ENCODE peak calls at places on chromosomes 13 and 19, in five cellular contexts. One of them, this sample, is unnamed.

GRCh38 chr13:103537616-103538015 is 471.4 kb upstream of the SLC10A2 start:
- DNase-seq in T-cell: no peak
- DNase-seq in H7: no peak
- DNase-seq in anterior cingulate cortex: no peak
- DNase-seq in frontal cortex: no peak
- DNase-seq in this sample: no peak

GRCh38 chr19:54069482-54069881 is 5.8 kb upstream of the VSTM1 start:
- DNase-seq in T-cell: no peak
- DNase-seq in anterior cingulate cortex: no peak
- DNase-seq in frontal cortex: no peak
- DNase-seq in H7: no peak
- DNase-seq in this sample: no peak

GRCh38 chr13:93534181-93534700 is 307.6 kb downstream of the GPC6 start:
- DNase-seq in frontal cortex: no peak
- DNase-seq in H7: no peak
- DNase-seq in T-cell: no peak
- DNase-seq in anterior cingulate cortex: peak; percentile 12
- DNase-seq in this sample: no peak

GRCh38 chr19:17118957-17119356 is 43.4 kb downstream of the MYO9B start:
- DNase-seq in frontal cortex: no peak
- DNase-seq in T-cell: no peak
- DNase-seq in anterior cingulate cortex: no peak
- DNase-seq in H7: peak; percentile 49
- DNase-seq in this sample: no peak

GRCh38 chr13:90104764-90105163 is 1242.7 kb upstream of the MIR17HG start:
- DNase-seq in T-cell: no peak
- DNase-seq in frontal cortex: no peak
- DNase-seq in anterior cingulate cortex: no peak
- DNase-seq in H7: no peak
- DNase-seq in this sample: no peak

GRCh38 chr19:18091217-18091608 is 4.5 kb upstream of the IL12RB1 start:
- DNase-seq in anterior cingulate cortex: no peak
- DNase-seq in frontal cortex: no peak
- DNase-seq in H7: peak; percentile 26
- DNase-seq in T-cell: peak; percentile 71
- DNase-seq in this sample: no peak

GRCh38 chr19:3336680-3337523 is 29.5 kb upstream of the NFIC start:
- DNase-seq in H7: peak; percentile 28
- DNase-seq in anterior cingulate cortex: peak; percentile 78
- DNase-seq in frontal cortex: no peak
- DNase-seq in T-cell: no peak
- DNase-seq in this sample: peak; percentile 89

GRCh38 chr19:39246951-39247669 is 1.5 kb downstream of the IFNL4 start:
- DNase-seq in H7: peak; percentile 86
- DNase-seq in T-cell: no peak
- DNase-seq in anterior cingulate cortex: no peak
- DNase-seq in frontal cortex: no peak
- DNase-seq in this sample: no peak

GRCh38 chr13:60095300-60095699 is 68.4 kb downstream of the DIAPH3 start:
- DNase-seq in H7: no peak
- DNase-seq in anterior cingulate cortex: no peak
- DNase-seq in T-cell: no peak
- DNase-seq in frontal cortex: no peak
- DNase-seq in this sample: no peak

GRCh38 chr13:23673354-23673753 is 103.1 kb downstream of the TNFRSF19 start:
- DNase-seq in frontal cortex: peak; percentile 44
- DNase-seq in H7: peak; percentile 22
- DNase-seq in anterior cingulate cortex: no peak
- DNase-seq in T-cell: no peak
- DNase-seq in this sample: peak; percentile 82

GRCh38 chr13:81916471-81916870 is 1575.5 kb upstream of the SPRY2 start:
- DNase-seq in anterior cingulate cortex: no peak
- DNase-seq in H7: no peak
- DNase-seq in frontal cortex: no peak
- DNase-seq in T-cell: no peak
- DNase-seq in this sample: no peak

GRCh38 chr19:8504171-8504570 is 1.7 kb upstream of the PRAM1 start:
- DNase-seq in T-cell: no peak
- DNase-seq in anterior cingulate cortex: no peak
- DNase-seq in H7: no peak
- DNase-seq in frontal cortex: no peak
- DNase-seq in this sample: no peak

GRCh38 chr13:35502456-35502855 is 26.0 kb upstream of the MAB21L1 start:
- DNase-seq in anterior cingulate cortex: no peak
- DNase-seq in T-cell: no peak
- DNase-seq in H7: no peak
- DNase-seq in frontal cortex: no peak
- DNase-seq in this sample: no peak

GRCh38 chr19:8724276-8724675 is 2.8 kb downstream of the OR2Z1 start:
- DNase-seq in anterior cingulate cortex: no peak
- DNase-seq in H7: no peak
- DNase-seq in T-cell: no peak
- DNase-seq in frontal cortex: no peak
- DNase-seq in this sample: no peak

GRCh38 chr13:100497394-100497793 is 91.2 kb downstream of the GGACT start:
- DNase-seq in anterior cingulate cortex: no peak
- DNase-seq in frontal cortex: no peak
- DNase-seq in H7: no peak
- DNase-seq in T-cell: no peak
- DNase-seq in this sample: peak; percentile 6

GRCh38 chr13:93244918-93245280 is 18.3 kb downstream of the GPC6 start:
- DNase-seq in H7: no peak
- DNase-seq in T-cell: no peak
- DNase-seq in anterior cingulate cortex: no peak
- DNase-seq in frontal cortex: no peak
- DNase-seq in this sample: no peak

GRCh38 chr19:19460761-19461265 is 54.5 kb downstream of the TSSK6 start:
- DNase-seq in anterior cingulate cortex: no peak
- DNase-seq in T-cell: peak; percentile 48
- DNase-seq in H7: peak; percentile 75
- DNase-seq in frontal cortex: no peak
- DNase-seq in this sample: no peak

GRCh38 chr13:95553614-95554385 is 1.3 kb downstream of the CLDN10 start:
- DNase-seq in T-cell: no peak
- DNase-seq in anterior cingulate cortex: no peak
- DNase-seq in frontal cortex: no peak
- DNase-seq in H7: peak; percentile 51
- DNase-seq in this sample: no peak

GRCh38 chr19:3910105-3910504 is 22.8 kb upstream of the NMRK2 start:
- DNase-seq in H7: no peak
- DNase-seq in anterior cingulate cortex: no peak
- DNase-seq in frontal cortex: no peak
- DNase-seq in T-cell: no peak
- DNase-seq in this sample: no peak

GRCh38 chr13:109652536-109652935 is 133.8 kb downstream of the IRS2 start:
- DNase-seq in frontal cortex: no peak
- DNase-seq in T-cell: no peak
- DNase-seq in H7: no peak
- DNase-seq in anterior cingulate cortex: no peak
- DNase-seq in this sample: no peak

GRCh38 chr19:39839678-39840327 is 5.8 kb upstream of the DYRK1B start:
- DNase-seq in frontal cortex: no peak
- DNase-seq in T-cell: no peak
- DNase-seq in H7: no peak
- DNase-seq in anterior cingulate cortex: no peak
- DNase-seq in this sample: no peak

GRCh38 chr13:40342461-40342860 is 324.0 kb downstream of the FOXO1 start:
- DNase-seq in anterior cingulate cortex: no peak
- DNase-seq in frontal cortex: no peak
- DNase-seq in T-cell: no peak
- DNase-seq in H7: no peak
- DNase-seq in this sample: no peak